ENCODE peak calls at places on chromosomes 7 and 10, in four cellular contexts. L is IMR-90, I is K562, S is HepG2. O is an unnamed sample.

GRCh38 chr7:142866361-142867096 is 11.7 kb downstream of the EPHB6 start:
- DNase-seq in L (no peak), I (peak), S (peak), O (peak)

GRCh38 chr7:7795736-7796135 is 77.3 kb upstream of the RPA3 start:
- DNase-seq in L (peak), I (no peak), S (peak), O (peak)

GRCh38 chr7:45054442-45054841 is 34.3 kb downstream of the NACAD start:
- DNase-seq in L (no peak), I (no peak), S (no peak), O (no peak)

GRCh38 chr10:34295142-34295548 is 520.0 kb downstream of the PARD3 start:
- DNase-seq in L (peak), I (no peak), S (no peak), O (no peak)

GRCh38 chr10:19964625-19965024 is 148.4 kb downstream of the PLXDC2 start:
- DNase-seq in L (no peak), I (no peak), S (no peak), O (no peak)

GRCh38 chr7:151736403-151736909 is 140.5 kb downstream of the PRKAG2 start:
- DNase-seq in L (peak), I (no peak), S (peak), O (peak)

GRCh38 chr10:103859161-103860141 is 4.1 kb upstream of the SH3PXD2A start:
- DNase-seq in L (peak), I (peak), S (peak), O (peak)

GRCh38 chr10:122471531-122472177 is 10.3 kb downstream of the HTRA1 start:
- DNase-seq in L (peak), I (no peak), S (no peak), O (no peak)

GRCh38 chr7:27601217-27601616 is 61.5 kb downstream of the HIBADH start:
- DNase-seq in L (no peak), I (no peak), S (no peak), O (no peak)

GRCh38 chr7:50826371-50827172 is 43.9 kb upstream of the GRB10 start:
- DNase-seq in L (peak), I (no peak), S (peak), O (peak)

GRCh38 chr7:50302486-50303081 is 1.9 kb upstream of the IKZF1 start:
- DNase-seq in L (no peak), I (no peak), S (no peak), O (no peak)

GRCh38 chr7:117126631-117127030 is 173.3 kb downstream of the ST7 start:
- DNase-seq in L (peak), I (no peak), S (no peak), O (no peak)

GRCh38 chr10:3783313-3783689 is 1.7 kb downstream of the KLF6 start:
- DNase-seq in L (peak), I (no peak), S (no peak), O (peak)

GRCh38 chr7:11625669-11626068 is 206.3 kb downstream of the THSD7A start:
- DNase-seq in L (no peak), I (no peak), S (no peak), O (peak)

GRCh38 chr10:5282137-5282536 is 82.6 kb upstream of the UCN3 start:
- DNase-seq in L (no peak), I (no peak), S (no peak), O (no peak)

GRCh38 chr10:86265236-86265876 is 101.2 kb downstream of the GRID1 start:
- DNase-seq in L (no peak), I (no peak), S (no peak), O (no peak)

GRCh38 chr7:144777005-144777814 is 58.6 kb downstream of the TPK1 start:
- DNase-seq in L (no peak), I (no peak), S (no peak), O (no peak)

GRCh38 chr10:73999703-74000102 is 1.8 kb downstream of the VCL start:
- DNase-seq in L (peak), I (no peak), S (peak), O (no peak)

GRCh38 chr10:126686271-126686670 is 15.8 kb upstream of the C10orf90 start:
- DNase-seq in L (no peak), I (no peak), S (no peak), O (no peak)

GRCh38 chr7:101858437-101859385 is 41.3 kb downstream of the CUX1 start:
- DNase-seq in L (no peak), I (no peak), S (peak), O (no peak)

GRCh38 chr7:74256446-74257408 is 2.5 kb upstream of the RFC2 start:
- DNase-seq in L (peak), I (no peak), S (no peak), O (no peak)

GRCh38 chr7:108824840-108825540 is 255.3 kb downstream of the DNAJB9 start:
- DNase-seq in L (peak), I (no peak), S (no peak), O (peak)

GRCh38 chr7:134022512-134022911 is 104.6 kb upstream of the LRGUK start:
- DNase-seq in L (no peak), I (no peak), S (no peak), O (no peak)

GRCh38 chr7:96303105-96303685 is 18.7 kb downstream of the SLC25A13 start:
- DNase-seq in L (peak), I (peak), S (peak), O (no peak)

GRCh38 chr7:138435231-138435919 is 24.7 kb upstream of the TRIM24 start:
- DNase-seq in L (no peak), I (no peak), S (no peak), O (no peak)

GRCh38 chr7:124667312-124667711 is 98.3 kb downstream of the GPR37 start:
- DNase-seq in L (peak), I (no peak), S (no peak), O (no peak)

GRCh38 chr10:117653170-117653515 is 110.6 kb downstream of the EMX2 start:
- DNase-seq in L (peak), I (no peak), S (peak), O (peak)

GRCh38 chr7:25037325-25037724 is 57.3 kb upstream of the OSBPL3 start:
- DNase-seq in L (no peak), I (no peak), S (no peak), O (peak)

GRCh38 chr10:125032474-125032873 is 90.6 kb downstream of the ZRANB1 start:
- DNase-seq in L (no peak), I (no peak), S (no peak), O (no peak)

GRCh38 chr10:127424594-127425264 is 124.4 kb upstream of the NPS start:
- DNase-seq in L (peak), I (no peak), S (no peak), O (no peak)

GRCh38 chr7:14158111-14158510 is 168.6 kb upstream of the ETV1 start:
- DNase-seq in L (no peak), I (no peak), S (no peak), O (no peak)

GRCh38 chr10:78263521-78263988 is 229.9 kb downstream of the RPS24 start:
- DNase-seq in L (peak), I (no peak), S (no peak), O (peak)

GRCh38 chr10:47425813-47426419 is 41.8 kb upstream of the ZNF488 start:
- DNase-seq in L (no peak), I (no peak), S (no peak), O (no peak)

GRCh38 chr10:90968448-90969086 is 47.7 kb upstream of the ANKRD1 start:
- DNase-seq in L (peak), I (no peak), S (no peak), O (no peak)

GRCh38 chr10:57905866-57906265 is 361.8 kb downstream of the IPMK start:
- DNase-seq in L (no peak), I (no peak), S (no peak), O (no peak)

GRCh38 chr10:35639651-35640311 is 2.3 kb downstream of the FZD8 start:
- DNase-seq in L (peak), I (no peak), S (no peak), O (no peak)

GRCh38 chr7:47833211-47833610 is 115.1 kb downstream of the PKD1L1 start:
- DNase-seq in L (no peak), I (no peak), S (no peak), O (no peak)

GRCh38 chr7:44346063-44346462 is 20.7 kb upstream of the CAMK2B start:
- DNase-seq in L (no peak), I (no peak), S (no peak), O (no peak)

GRCh38 chr7:143882611-143883078 is 19.3 kb downstream of the TCAF1 start:
- DNase-seq in L (peak), I (peak), S (peak), O (no peak)

GRCh38 chr7:128791121-128791967 is 424 bp upstream of the CCDC136 start:
- DNase-seq in L (peak), I (peak), S (no peak), O (peak)
- TF ChIP-seq MAZ in L (peak), I (peak), S (no peak), O (no peak)

DNA sequence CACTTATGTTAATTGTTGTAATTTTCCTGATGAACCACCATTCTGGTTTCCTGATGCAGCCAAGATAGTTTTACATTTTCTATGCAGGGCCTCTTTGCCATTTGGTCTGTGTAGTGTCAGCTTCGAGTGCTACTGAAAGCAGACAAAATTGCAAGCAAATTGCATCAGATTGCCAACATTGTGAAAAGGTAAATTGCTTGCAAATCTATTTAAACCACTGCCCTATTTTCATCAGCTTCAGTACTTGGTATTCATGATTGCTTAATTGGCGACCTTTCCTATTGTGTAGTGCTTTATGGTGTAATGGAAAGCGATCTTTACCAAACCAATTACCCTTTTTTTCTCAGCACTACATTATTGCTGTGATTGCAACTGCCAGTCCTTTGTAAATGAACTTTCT is 177.5 kb upstream of the SP8 start:
- DNase-seq in L (no peak), I (no peak), S (no peak), O (no peak)
- TF ChIP-seq MAZ in L (no peak), I (no peak), S (no peak), O (no peak)

GRCh38 chr7:957418-958220 is 3.1 kb upstream of the ADAP1 start:
- DNase-seq in L (no peak), I (no peak), S (peak), O (no peak)

GRCh38 chr7:954330-955238 is at the start of gene ADAP1:
- DNase-seq in L (peak), I (peak), S (no peak), O (peak)

GRCh38 chr7:953547-954327 is 743 bp downstream of the ADAP1 start:
- DNase-seq in L (peak), I (no peak), S (peak), O (peak)

GRCh38 chr7:958221-959200 is 4.0 kb upstream of the ADAP1 start:
- DNase-seq in L (no peak), I (no peak), S (no peak), O (no peak)

GRCh38 chr7:956031-956430 is 1.6 kb upstream of the ADAP1 start:
- DNase-seq in L (no peak), I (no peak), S (no peak), O (no peak)
- TF ChIP-seq MAZ in L (no peak), I (no peak), S (no peak), O (no peak)

GRCh38 chr7:135168001-135168400 is 2.5 kb downstream of the CYREN start:
- DNase-seq in L (no peak), I (peak), S (no peak), O (no peak)
- TF ChIP-seq MAZ in L (no peak), I (no peak), S (no peak), O (no peak)

GRCh38 chr10:100534726-100535125 is 1.0 kb upstream of the HIF1AN start:
- DNase-seq in L (no peak), I (no peak), S (no peak), O (no peak)
- TF ChIP-seq MAZ in L (no peak), I (no peak), S (no peak), O (no peak)

GRCh38 chr7:141654551-141654950 is 47.4 kb downstream of the DENND11 start:
- DNase-seq in L (peak), I (peak), S (peak), O (peak)
- TF ChIP-seq MAZ in L (no peak), I (peak), S (no peak), O (no peak)

GRCh38 chr7:84506151-84506550 is 311.6 kb upstream of the SEMA3A start:
- DNase-seq in L (peak), I (no peak), S (no peak), O (no peak)

GRCh38 chr7:84497873-84498272 is 303.3 kb upstream of the SEMA3A start:
- DNase-seq in L (no peak), I (no peak), S (no peak), O (no peak)

GRCh38 chr7:84507529-84507928 is 312.9 kb upstream of the SEMA3A start:
- DNase-seq in L (no peak), I (no peak), S (no peak), O (no peak)

GRCh38 chr7:84502222-84502621 is 307.6 kb upstream of the SEMA3A start:
- DNase-seq in L (no peak), I (no peak), S (no peak), O (no peak)
- TF ChIP-seq MAZ in L (no peak), I (no peak), S (no peak), O (no peak)

DNA sequence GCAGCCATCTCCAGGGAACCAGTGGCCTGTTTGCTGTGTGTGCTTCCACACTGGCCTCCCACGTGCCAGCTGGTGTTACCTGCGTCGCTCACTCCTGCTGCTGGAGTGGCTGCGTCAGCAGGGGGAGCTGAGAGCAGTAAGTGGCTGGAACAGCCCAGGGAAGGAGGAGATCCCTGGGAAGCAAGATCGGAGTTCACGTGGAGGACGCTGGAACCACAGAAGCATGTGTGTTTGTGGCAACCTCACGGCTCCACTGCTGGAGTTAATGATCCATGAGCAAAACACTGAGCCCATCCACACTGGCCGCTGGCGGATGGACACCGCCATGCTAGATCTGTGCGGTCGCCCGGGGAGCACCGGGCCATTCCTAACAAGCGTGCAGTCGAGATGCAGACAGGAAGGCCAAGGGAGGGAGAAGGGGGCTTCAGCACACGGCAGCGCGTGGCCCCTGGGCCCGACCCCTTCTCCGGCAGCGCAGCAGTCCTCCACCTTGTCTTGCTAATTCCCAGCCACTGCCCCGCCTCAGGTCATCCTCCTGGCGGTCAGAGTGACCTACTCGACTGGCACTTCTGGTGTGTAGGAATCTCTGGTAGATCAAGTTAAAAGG is 68.5 kb upstream of the EEPD1 start:
- DNase-seq in L (peak), I (peak), S (peak), O (peak)
- TF ChIP-seq MAZ in L (no peak), I (no peak), S (no peak), O (no peak)